ENCODE peak calls at places on chromosomes 4 and X, in five cellular contexts. D, F, Y, M and S are unnamed samples.

GRCh38 chr4:54746228-54746627 is 88.5 kb downstream of the KIT start:
- DNase-seq in D (no peak), F (no peak), Y (no peak), M (no peak), S (no peak)

GRCh38 chrX:110021180-110022022 is 18.5 kb downstream of the TMEM164 start:
- DNase-seq in D (no peak), F (no peak), Y (no peak), M (no peak), S (no peak)

GRCh38 chr4:112968456-112969159 is 80.8 kb upstream of the ANK2 start:
- DNase-seq in D (no peak), F (no peak), Y (no peak), M (no peak), S (no peak)

GRCh38 chr4:2101346-2102044 is 42.4 kb downstream of the NAT8L start:
- DNase-seq in D (no peak), F (no peak), Y (no peak), M (no peak), S (no peak)

GRCh38 chrX:78573630-78574029 is 85.5 kb downstream of the RTL3 start:
- DNase-seq in D (no peak), F (no peak), Y (no peak), M (no peak), S (no peak)

GRCh38 chr4:25813705-25814104 is 49.1 kb downstream of the SEL1L3 start:
- DNase-seq in D (no peak), F (no peak), Y (no peak), M (no peak), S (peak)

GRCh38 chr4:183355405-183355804 is 33.2 kb upstream of the CLDN24 start:
- DNase-seq in D (no peak), F (no peak), Y (no peak), M (no peak), S (no peak)

GRCh38 chr4:56979674-56980073 is 978 bp downstream of the POLR2B start:
- DNase-seq in D (peak), F (no peak), Y (no peak), M (no peak), S (peak)

GRCh38 chrX:153871946-153872878 is 13.8 kb downstream of the L1CAM start:
- DNase-seq in D (no peak), F (no peak), Y (peak), M (no peak), S (no peak)

GRCh38 chrX:153870288-153870690 is 15.7 kb downstream of the L1CAM start:
- DNase-seq in D (no peak), F (no peak), Y (no peak), M (no peak), S (no peak)

GRCh38 chrX:153869473-153870287 is 16.3 kb downstream of the L1CAM start:
- DNase-seq in D (no peak), F (no peak), Y (no peak), M (no peak), S (no peak)

GRCh38 chrX:153870791-153871360 is 15.1 kb downstream of the L1CAM start:
- DNase-seq in D (no peak), F (no peak), Y (peak), M (no peak), S (no peak)

GRCh38 chrX:153871451-153871850 is 14.5 kb downstream of the L1CAM start:
- DNase-seq in D (no peak), F (no peak), Y (peak), M (no peak), S (no peak)
- TF ChIP-seq RAD21 in D (no peak), F (no peak), Y (no peak), M (no peak), S (no peak)

DNA sequence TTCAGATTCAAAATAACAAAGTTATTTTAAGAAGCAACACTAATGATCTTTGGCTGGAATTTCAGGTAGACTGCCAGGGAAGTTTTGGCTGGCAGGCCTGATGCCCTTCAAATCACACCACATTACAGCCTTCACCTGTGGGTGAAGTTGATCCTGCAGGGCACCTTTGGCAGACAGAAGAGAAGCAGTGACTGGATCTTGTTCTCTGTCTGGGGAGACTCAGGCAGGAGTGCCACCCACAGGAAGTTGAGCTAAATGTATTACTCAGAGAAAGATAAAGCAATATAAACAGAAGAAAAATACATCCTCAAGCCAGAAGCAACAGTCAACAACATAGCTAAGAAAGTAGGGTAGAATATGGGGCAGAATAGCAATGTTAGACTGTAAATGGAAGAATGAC is 12.8 kb upstream of the CFAP299 start:
- DNase-seq in D (peak), F (no peak), Y (no peak), M (no peak), S (no peak)
- TF ChIP-seq GABPA in D (no peak), F (no peak), Y (no peak), M (no peak), S (no peak)

GRCh38 chr4:62618042-62618441 is 1417.9 kb downstream of the ADGRL3 start:
- DNase-seq in D (no peak), F (no peak), Y (no peak), M (no peak), S (no peak)
- TF ChIP-seq MAX in D (no peak), F (no peak), Y (no peak), M (no peak), S (no peak)

GRCh38 chr4:120921456-120922389 is 803 bp downstream of the PRDM5 start:
- DNase-seq in D (no peak), F (no peak), Y (no peak), M (no peak), S (no peak)
- TF ChIP-seq RAD21 in D (no peak), F (no peak), Y (no peak), M (no peak), S (no peak)

GRCh38 chr4:151801547-151802516 is 41.0 kb upstream of the GATB start:
- DNase-seq in D (peak), F (no peak), Y (peak), M (no peak), S (peak)
- TF ChIP-seq GABPA in D (no peak), F (no peak), Y (no peak), M (no peak), S (no peak)

DNA sequence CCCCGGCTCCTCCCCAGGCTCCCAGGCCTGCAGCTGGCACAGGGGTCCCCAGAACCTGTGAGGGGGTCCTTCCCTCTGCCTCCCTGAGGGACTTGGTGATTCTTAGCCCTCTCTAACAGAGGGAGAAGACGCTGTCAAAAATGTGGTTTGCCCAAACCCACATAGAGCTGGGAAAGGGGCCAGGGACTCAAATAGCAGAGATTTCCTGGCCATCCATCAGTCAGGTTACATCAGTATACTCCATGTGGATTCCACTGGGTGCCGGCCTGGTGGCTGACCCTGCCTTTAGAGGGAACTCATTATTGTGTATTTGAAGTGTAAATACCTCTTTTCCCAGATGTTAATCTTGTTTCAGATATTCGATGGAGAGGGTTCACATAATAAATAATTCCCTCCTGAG is 130.3 kb downstream of the TBL1X start:
- DNase-seq in D (no peak), F (no peak), Y (no peak), M (no peak), S (no peak)
- TF ChIP-seq MAX in D (no peak), F (no peak), Y (no peak), M (no peak), S (no peak)

GRCh38 chr4:39865280-39865679 is 112.4 kb downstream of the PDS5A start:
- DNase-seq in D (no peak), F (no peak), Y (no peak), M (no peak), S (no peak)
- TF ChIP-seq RAD21 in D (no peak), F (no peak), Y (no peak), M (no peak), S (no peak)

GRCh38 chr4:160038560-160038959 is 935.7 kb downstream of the RAPGEF2 start:
- DNase-seq in D (no peak), F (no peak), Y (no peak), M (no peak), S (no peak)
- TF ChIP-seq GABPA in D (no peak), F (no peak), Y (no peak), M (no peak), S (no peak)